ENCODE peak calls at places on chromosome 3, in eight cellular contexts. H, G, J, C, T, L, Z and S are unnamed samples. For H3K9me3, the result is how much of the 10 kb centered on the place peaks cover.

GRCh38 chr3:154758109-154758868 is 321.8 kb upstream of the MME start:
- DNase-seq in H (no peak), G (no peak), J (no peak), C (no peak), T (no peak), L (no peak), Z (no peak), S (no peak)

GRCh38 chr3:23979569-23979968 is 34.5 kb downstream of the NR1D2 start:
- DNase-seq in H (no peak), G (no peak), J (no peak), C (no peak), T (no peak), L (no peak), Z (no peak), S (no peak)

GRCh38 chr3:129060276-129061076 is at the start of gene GP9:
- DNase-seq in H (no peak), G (no peak), J (no peak), C (no peak), T (no peak), L (peak), Z (no peak), S (no peak)

GRCh38 chr3:100260081-100260684 is 609 bp upstream of the TBC1D23 start:
- DNase-seq in H (no peak), G (no peak), J (no peak), C (peak), T (no peak), L (peak), Z (peak), S (no peak)

GRCh38 chr3:178833696-178834095 is 237.9 kb downstream of the ZMAT3 start:
- DNase-seq in H (no peak), G (no peak), J (no peak), C (no peak), T (no peak), L (no peak), Z (no peak), S (no peak)

GRCh38 chr3:178761461-178761860 is 225.2 kb downstream of the KCNMB2 start:
- DNase-seq in H (no peak), G (no peak), J (no peak), C (no peak), T (no peak), L (no peak), Z (no peak), S (no peak)

GRCh38 chr3:167711439-167711838 is 23.3 kb downstream of the PDCD10 start:
- DNase-seq in H (no peak), G (no peak), J (no peak), C (no peak), T (no peak), L (no peak), Z (no peak), S (no peak)

GRCh38 chr3:8845641-8846040 is 76.2 kb upstream of the OXTR start:
- DNase-seq in H (no peak), G (no peak), J (no peak), C (no peak), T (no peak), L (no peak), Z (no peak), S (no peak)

GRCh38 chr3:11212301-11212613 is 58.0 kb downstream of the HRH1 start:
- DNase-seq in H (no peak), G (peak), J (no peak), C (no peak), T (no peak), L (no peak), Z (no peak), S (no peak)

GRCh38 chr3:182129745-182130144 is 418.0 kb downstream of the SOX2 start:
- DNase-seq in H (no peak), G (no peak), J (no peak), C (no peak), T (no peak), L (no peak), Z (no peak), S (no peak)

GRCh38 chr3:196650740-196651311 is 11.3 kb downstream of the NRROS start:
- DNase-seq in H (no peak), G (peak), J (peak), C (peak), T (no peak), L (peak), Z (peak), S (no peak)

GRCh38 chr3:134803051-134803505 is 8.0 kb downstream of the EPHB1 start:
- DNase-seq in H (peak), G (no peak), J (no peak), C (no peak), T (no peak), L (no peak), Z (no peak), S (no peak)

GRCh38 chr3:100399341-100400071 is 1.4 kb downstream of the TOMM70 start:
- DNase-seq in H (no peak), G (no peak), J (no peak), C (no peak), T (no peak), L (peak), Z (no peak), S (no peak)

GRCh38 chr3:187025254-187025655 is 94.9 kb downstream of the ST6GAL1 start:
- DNase-seq in H (no peak), G (no peak), J (no peak), C (no peak), T (no peak), L (no peak), Z (no peak), S (no peak)

GRCh38 chr3:28726840-28727239 is 378.2 kb upstream of the AZI2 start:
- DNase-seq in H (peak), G (peak), J (peak), C (peak), T (no peak), L (peak), Z (no peak), S (no peak)

GRCh38 chr3:108131105-108131794 is 40.4 kb upstream of the CD47 start:
- DNase-seq in H (no peak), G (no peak), J (no peak), C (no peak), T (no peak), L (no peak), Z (no peak), S (no peak)

GRCh38 chr3:88480822-88481221 is 331.1 kb downstream of the C3orf38 start:
- DNase-seq in H (no peak), G (no peak), J (no peak), C (no peak), T (no peak), L (no peak), Z (no peak), S (no peak)

GRCh38 chr3:46209751-46210470 is 1.8 kb upstream of the CCR1 start:
- DNase-seq in H (no peak), G (no peak), J (peak), C (no peak), T (no peak), L (no peak), Z (no peak), S (no peak)

GRCh38 chr3:189588061-189588817 is 43.0 kb upstream of the TP63 start:
- DNase-seq in H (no peak), G (no peak), J (no peak), C (no peak), T (no peak), L (no peak), Z (no peak), S (no peak)

GRCh38 chr3:126548556-126549466 is 9.9 kb downstream of the C3orf22 start:
- DNase-seq in H (no peak), G (peak), J (no peak), C (no peak), T (no peak), L (peak), Z (peak), S (peak)

GRCh38 chr3:72460215-72461174 is 387.8 kb downstream of the SHQ1 start:
- DNase-seq in H (no peak), G (no peak), J (no peak), C (no peak), T (no peak), L (no peak), Z (no peak), S (no peak)

GRCh38 chr3:71168961-71169411 is 414.5 kb downstream of the FOXP1 start:
- DNase-seq in H (no peak), G (no peak), J (no peak), C (no peak), T (no peak), L (no peak), Z (no peak), S (no peak)

GRCh38 chr3:107283948-107284347 is 93.3 kb upstream of the CCDC54 start:
- DNase-seq in H (no peak), G (no peak), J (no peak), C (no peak), T (no peak), L (no peak), Z (no peak), S (no peak)

GRCh38 chr3:10594915-10595314 is 89.5 kb upstream of the ATP2B2 start:
- DNase-seq in H (peak), G (no peak), J (peak), C (peak), T (peak), L (peak), Z (no peak), S (no peak)

GRCh38 chr3:42191443-42191747 is 74.6 kb downstream of the CCK start:
- DNase-seq in H (no peak), G (no peak), J (no peak), C (no peak), T (no peak), L (no peak), Z (no peak), S (no peak)

GRCh38 chr3:177618873-177619771 is 421.8 kb upstream of the TBL1XR1 start:
- DNase-seq in H (no peak), G (no peak), J (peak), C (no peak), T (no peak), L (no peak), Z (no peak), S (no peak)

GRCh38 chr3:45640091-45640507 is 45.5 kb downstream of the LIMD1 start:
- DNase-seq in H (no peak), G (no peak), J (no peak), C (no peak), T (no peak), L (no peak), Z (no peak), S (no peak)

GRCh38 chr3:184209146-184209923 is 20.1 kb upstream of the VWA5B2 start:
- DNase-seq in H (no peak), G (no peak), J (no peak), C (no peak), T (no peak), L (no peak), Z (no peak), S (no peak)

GRCh38 chr3:37041546-37042195 is 48.4 kb downstream of the MLH1 start:
- DNase-seq in H (no peak), G (no peak), J (no peak), C (no peak), T (no peak), L (no peak), Z (no peak), S (no peak)

GRCh38 chr3:133930341-133930933 is 34.8 kb upstream of the RAB6B start:
- DNase-seq in H (no peak), G (no peak), J (peak), C (no peak), T (no peak), L (no peak), Z (no peak), S (no peak)

GRCh38 chr3:44323341-44323955 is 15.1 kb upstream of the TCAIM start:
- DNase-seq in H (no peak), G (peak), J (peak), C (peak), T (peak), L (peak), Z (no peak), S (peak)

GRCh38 chr3:195739561-195740111 is 18.9 kb downstream of the MUC20 start:
- DNase-seq in H (no peak), G (no peak), J (no peak), C (no peak), T (no peak), L (no peak), Z (peak), S (no peak)

GRCh38 chr3:185423178-185423577 is 60.2 kb downstream of the MAP3K13 start:
- DNase-seq in H (no peak), G (peak), J (peak), C (no peak), T (no peak), L (no peak), Z (no peak), S (no peak)

GRCh38 chr3:147099076-147099475 is 307.3 kb downstream of the ZIC4 start:
- DNase-seq in H (no peak), G (no peak), J (no peak), C (no peak), T (no peak), L (no peak), Z (no peak), S (no peak)

GRCh38 chr3:96833301-96833700 is 18.9 kb downstream of the EPHA6 start:
- DNase-seq in H (no peak), G (no peak), J (no peak), C (no peak), T (no peak), L (no peak), Z (no peak), S (no peak)

GRCh38 chr3:96836153-96836915 is 21.9 kb downstream of the EPHA6 start:
- DNase-seq in H (no peak), G (no peak), J (no peak), C (no peak), T (no peak), L (no peak), Z (no peak), S (no peak)

GRCh38 chr3:96831175-96831574 is 16.8 kb downstream of the EPHA6 start:
- DNase-seq in H (no peak), G (no peak), J (no peak), C (no peak), T (no peak), L (no peak), Z (no peak), S (no peak)
- H3K9me3 ChIP-seq in H (under half), G (under half), J (under half), C (under half), T (under half), L (under half), Z (under half), S (under half)

DNA sequence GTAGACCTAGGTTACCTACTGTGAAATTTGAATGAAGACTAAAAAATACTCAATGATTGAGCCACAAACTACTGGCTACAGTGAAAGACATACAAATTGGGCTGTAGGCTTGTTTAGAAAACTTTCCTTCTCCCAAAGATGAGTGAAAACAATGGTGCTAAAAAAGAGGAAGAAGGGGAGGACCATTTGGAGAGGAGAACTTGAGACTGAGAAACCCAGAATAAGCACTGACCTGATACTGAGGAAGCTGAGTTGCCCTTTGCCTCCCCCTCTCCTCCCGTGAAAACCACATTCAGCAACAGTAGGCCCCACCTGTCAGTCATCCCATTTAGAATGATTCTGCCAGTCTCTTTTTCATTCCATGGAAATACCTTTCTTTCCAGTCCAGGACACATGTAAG is 484.0 kb upstream of the TGFBR2 start:
- DNase-seq in H (no peak), G (no peak), J (no peak), C (no peak), T (no peak), L (no peak), Z (no peak), S (no peak)
- H3K9me3 ChIP-seq in H (under half), G (under half), J (under half), C (under half), T (under half), L (under half), Z (under half), S (under half)

DNA sequence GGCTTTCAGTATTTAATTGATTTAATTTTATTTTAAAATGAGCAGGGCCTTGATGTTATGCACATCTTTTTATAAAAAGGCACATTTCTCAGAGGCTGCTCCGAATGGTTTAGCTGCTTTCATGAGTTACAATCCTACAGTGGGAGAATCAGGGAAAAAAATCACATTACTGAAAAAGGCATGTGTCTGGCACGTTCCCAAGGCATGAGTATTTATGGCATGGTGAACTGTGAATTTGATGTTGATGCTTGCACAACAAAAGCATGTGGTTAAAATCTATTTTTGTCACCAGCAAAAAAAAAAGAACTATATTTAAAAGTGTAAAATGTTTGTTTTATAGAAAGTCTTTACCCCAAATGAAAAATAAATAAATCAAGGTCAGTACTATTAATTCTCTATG is 485.2 kb upstream of the ROBO2 start:
- DNase-seq in H (no peak), G (no peak), J (peak), C (no peak), T (no peak), L (no peak), Z (no peak), S (no peak)
- H3K9me3 ChIP-seq in H (under half), G (under half), J (under half), C (under half), T (under half), L (under half), Z (under half), S (under half)

GRCh38 chr3:125349556-125350165 is 25.5 kb downstream of the ZNF148 start:
- DNase-seq in H (no peak), G (no peak), J (no peak), C (no peak), T (no peak), L (no peak), Z (no peak), S (no peak)
- H3K9me3 ChIP-seq in H (under half), G (under half), J (under half), C (under half), T (under half), L (under half), Z (under half), S (under half)